ENCODE peak calls at places on chromosomes 6 and 20, in four cellular contexts. H, V, F and B are unnamed samples.

GRCh38 chr6:127146935-127147334 is 28.5 kb downstream of the RSPO3 start:
- DNase-seq in F (peak; percentile 92), H (no peak), V (peak; percentile 89), B (no peak)

GRCh38 chr6:121884056-121884455 is 448.6 kb downstream of the GJA1 start:
- DNase-seq in F (peak; percentile 74), V (no peak), H (no peak), B (no peak)

GRCh38 chr6:124953808-124954207 is 8.4 kb upstream of the RNF217 start:
- DNase-seq in V (no peak), F (no peak), H (no peak), B (no peak)

GRCh38 chr20:9978395-9979004 is 56.3 kb upstream of the ANKEF1 start:
- DNase-seq in H (peak; percentile 52), V (peak; percentile 92), F (peak; percentile 91), B (no peak)

GRCh38 chr20:58649288-58650180 is 1.5 kb upstream of the STX16 start:
- DNase-seq in V (no peak), H (no peak), F (no peak), B (no peak)

GRCh38 chr20:2026514-2026913 is 32.7 kb upstream of the PDYN start:
- DNase-seq in H (no peak), F (no peak), V (no peak), B (no peak)

GRCh38 chr6:161924516-161925116 is 650.8 kb upstream of the AGPAT4 start:
- DNase-seq in F (no peak), H (no peak), V (no peak), B (no peak)

GRCh38 chr6:167501831-167502385 is 177.0 kb downstream of the TTLL2 start:
- DNase-seq in V (no peak), F (no peak), H (no peak), B (no peak)

GRCh38 chr6:5634525-5634924 is 372.2 kb downstream of the NRN1 start:
- DNase-seq in F (peak; percentile 11), V (no peak), H (no peak), B (no peak)

GRCh38 chr6:169844946-169845345 is 93.5 kb downstream of the ERMARD start:
- DNase-seq in H (no peak), F (no peak), V (no peak), B (no peak)

GRCh38 chr6:47098570-47098993 is 56.5 kb upstream of the ADGRF1 start:
- DNase-seq in V (no peak), H (no peak), F (peak; percentile 83), B (no peak)

GRCh38 chr6:2768125-2768524 is 2.9 kb downstream of the WRNIP1 start:
- DNase-seq in V (no peak), H (no peak), F (no peak), B (no peak)

GRCh38 chr6:2768696-2769095 is 3.5 kb downstream of the WRNIP1 start:
- DNase-seq in F (no peak), H (no peak), V (no peak), B (no peak)

GRCh38 chr6:2765896-2766766 is 938 bp downstream of the WRNIP1 start:
- DNase-seq in F (peak; percentile 42), H (peak; percentile 43), V (no peak), B (no peak)

GRCh38 chr6:2766767-2767314 is 1.6 kb downstream of the WRNIP1 start:
- DNase-seq in H (no peak), V (no peak), F (peak; percentile 30), B (no peak)

GRCh38 chr6:2767327-2767985 is 2.3 kb downstream of the WRNIP1 start:
- DNase-seq in F (no peak), V (no peak), H (no peak), B (no peak)
- H3K4me3 ChIP-seq in F (peak overlapping the region; percentile 92), V (peak overlapping the region; percentile 69), H (no peak overlapping the region), B (peak overlapping the region; percentile 77)

GRCh38 chr6:31927242-31927867 is at the start of gene C2:
- DNase-seq in V (no peak), F (no peak), H (no peak), B (no peak)
- H3K4me3 ChIP-seq in V (no peak within 1 kb of the TSS), F (no peak within 1 kb of the TSS), H (no peak within 1 kb of the TSS), B (peak within 1 kb of the TSS; percentile 27)

GRCh38 chr6:41373367-41373918 is 38.0 kb downstream of the NCR2 start:
- DNase-seq in F (no peak), H (no peak), V (no peak), B (no peak)

GRCh38 chr6:41376176-41376575 is 40.8 kb downstream of the NCR2 start:
- DNase-seq in H (no peak), F (no peak), V (no peak), B (no peak)

GRCh38 chr6:41375598-41376151 is 40.3 kb downstream of the NCR2 start:
- DNase-seq in F (no peak), V (no peak), H (no peak), B (no peak)

GRCh38 chr6:41373919-41374617 is 38.7 kb downstream of the NCR2 start:
- DNase-seq in V (no peak), H (no peak), F (no peak), B (no peak)

DNA sequence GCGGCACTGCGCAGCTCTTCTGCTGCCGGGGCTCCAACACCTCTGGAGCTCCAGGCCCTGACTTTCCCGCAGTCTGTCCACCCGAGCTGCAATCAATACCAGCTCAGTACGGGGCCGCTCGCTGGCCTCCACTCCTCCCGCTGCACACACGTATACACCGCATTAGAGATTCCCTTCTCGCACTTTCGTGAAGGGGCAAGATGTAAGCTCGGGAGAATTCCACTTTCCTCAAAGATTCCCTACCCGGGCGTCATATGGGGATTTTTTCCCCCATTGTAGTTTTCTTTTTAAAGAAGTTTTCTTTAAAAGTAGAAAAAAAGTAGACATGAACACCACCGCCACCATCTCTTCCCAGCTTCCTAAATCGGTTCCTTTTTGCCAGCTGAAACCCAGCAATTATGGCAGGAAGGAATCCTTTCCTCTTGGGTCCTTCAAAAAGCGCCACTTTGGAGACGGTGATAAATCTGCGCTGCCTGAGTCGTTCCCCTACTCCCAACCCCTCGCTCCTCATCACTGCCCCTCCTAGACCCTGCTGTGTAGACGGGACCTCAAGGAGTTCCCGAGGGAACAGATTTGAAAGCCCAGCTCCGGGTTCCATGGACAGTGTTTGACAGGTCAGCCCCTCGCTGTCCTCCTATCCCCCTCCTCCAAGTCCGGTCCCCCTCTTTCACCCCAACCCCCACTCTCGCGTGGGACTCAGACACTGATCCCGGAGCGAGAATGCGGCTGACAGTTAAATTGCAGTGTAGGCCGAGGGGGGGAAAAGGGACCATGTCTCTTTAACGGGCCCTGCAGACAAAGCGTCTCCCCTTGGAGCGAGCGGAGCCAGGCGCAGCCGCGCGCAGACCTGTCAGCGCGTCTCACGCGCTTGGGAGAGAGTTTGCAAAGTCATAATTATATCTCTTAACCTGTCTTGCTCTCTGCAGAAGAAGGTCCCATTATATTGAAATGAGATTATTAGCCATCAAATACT is 39.5 kb downstream of the NCR2 start:
- DNase-seq in H (no peak), F (no peak), V (no peak), B (no peak)
- H3K4me3 ChIP-seq in H (no peak overlapping the region), F (no peak overlapping the region), V (no peak overlapping the region), B (no peak overlapping the region)

GRCh38 chr6:43768983-43769525 is 957 bp upstream of the VEGFA start:
- DNase-seq in H (peak; percentile 66), F (peak; percentile 99), V (peak; percentile 38), B (no peak)
- H3K4me3 ChIP-seq in H (no peak overlapping the region), F (peak overlapping the region; percentile 64), V (no peak overlapping the region), B (no peak overlapping the region)

GRCh38 chr20:50953196-50953595 is 5.1 kb downstream of the DPM1 start:
- DNase-seq in V (no peak), H (no peak), F (no peak), B (no peak)

GRCh38 chr20:50943091-50943490 is 11.9 kb upstream of the ADNP start:
- DNase-seq in H (no peak), V (no peak), F (no peak), B (no peak)

GRCh38 chr20:50953821-50954220 is 4.5 kb downstream of the DPM1 start:
- DNase-seq in H (no peak), F (no peak), V (no peak), B (no peak)

DNA sequence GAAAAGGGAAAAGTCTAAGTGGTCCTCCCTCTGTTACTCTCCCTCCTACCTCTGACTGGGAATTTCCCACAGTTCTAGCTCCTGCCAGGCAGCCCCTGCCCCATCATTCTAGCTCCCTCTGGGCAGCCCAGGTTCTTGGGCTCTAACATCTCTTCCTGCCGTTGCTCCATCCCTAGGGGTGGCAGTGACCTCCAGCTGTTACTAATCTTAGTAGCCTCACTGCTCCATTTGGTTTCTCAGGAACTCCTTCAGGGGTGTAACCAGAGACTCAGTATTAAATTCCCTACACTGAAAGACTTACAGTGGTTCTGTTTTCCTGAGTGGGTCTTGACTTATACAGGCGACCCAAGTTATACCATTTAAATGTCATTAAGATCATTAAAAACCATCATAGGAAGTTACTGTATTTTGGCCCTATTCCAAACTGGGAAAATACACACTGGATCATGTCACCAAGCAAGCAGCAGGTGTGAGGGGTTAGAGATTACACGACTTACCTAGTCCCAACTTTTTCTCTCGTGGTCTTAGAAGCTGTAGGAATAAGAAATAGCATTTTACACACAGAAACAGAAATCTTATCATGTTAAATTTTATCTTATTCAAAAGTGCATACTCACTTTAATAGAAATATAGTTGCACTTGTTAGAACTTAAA is 10.1 kb downstream of the DPM1 start:
- DNase-seq in V (no peak), F (no peak), H (no peak), B (no peak)
- H3K4me3 ChIP-seq in V (no peak overlapping the region), F (no peak overlapping the region), H (no peak overlapping the region), B (no peak overlapping the region)

GRCh38 chr6:156808287-156808686 is 31.1 kb downstream of the ARID1B start:
- DNase-seq in H (no peak), V (no peak), F (peak; percentile 34), B (no peak)

GRCh38 chr6:156809034-156809433 is 31.9 kb downstream of the ARID1B start:
- DNase-seq in V (no peak), H (peak; percentile 41), F (peak; percentile 76), B (no peak)

GRCh38 chr6:156809446-156810178 is 32.4 kb downstream of the ARID1B start:
- DNase-seq in V (no peak), F (no peak), H (no peak), B (no peak)

GRCh38 chr6:156807795-156808194 is 30.6 kb downstream of the ARID1B start:
- DNase-seq in H (no peak), F (no peak), V (no peak), B (no peak)

DNA sequence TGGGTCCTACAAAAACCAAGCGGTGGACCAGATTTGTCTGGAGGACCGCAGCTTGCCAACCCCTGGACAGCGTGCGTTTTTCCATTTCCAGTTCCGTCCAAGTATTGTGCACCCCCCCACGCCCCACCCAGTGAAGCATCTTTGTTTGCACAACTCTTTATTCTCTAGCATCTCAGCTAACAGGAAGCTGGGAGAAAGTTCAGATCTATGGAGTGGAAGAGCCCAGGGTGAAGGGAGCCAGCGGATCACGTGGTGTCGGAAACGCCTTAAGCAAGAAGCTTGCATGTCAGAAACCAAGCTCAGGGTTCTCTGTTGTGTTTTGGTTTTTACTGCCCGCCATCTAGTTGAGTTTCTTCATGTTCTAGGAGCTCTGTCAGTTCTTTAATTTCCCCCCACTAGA is 29.9 kb downstream of the ARID1B start:
- DNase-seq in H (no peak), F (no peak), V (no peak), B (no peak)
- H3K4me3 ChIP-seq in H (no peak overlapping the region), F (no peak overlapping the region), V (no peak overlapping the region), B (no peak overlapping the region)